ENCODE peak calls at places on chromosome 22, in eight cellular contexts. L is AML-193, A is neuronal stem cell, I is NCI-H2081, M is lower lobe of right lung, Q is tibial artery, Y is A172, B is left cardiac atrium. C is an unnamed sample.

GRCh38 chr22:43879901-43880742 is 11.7 kb downstream of the PNPLA5 start:
- DNase-seq in M (no peak), B (no peak), Y (no peak), L (no peak), I (no peak), Q (no peak), A (no peak), C (no peak)

GRCh38 chr22:19105867-19106802 is 16.1 kb downstream of the DGCR2 start:
- DNase-seq in A (no peak), M (no peak), L (peak), Q (peak), I (no peak), B (no peak), Y (no peak), C (no peak)

GRCh38 chr22:38971202-38971601 is 10.9 kb upstream of the APOBEC3B start:
- DNase-seq in Q (no peak), B (no peak), I (no peak), Y (no peak), L (no peak), M (no peak), A (no peak), C (no peak)

GRCh38 chr22:43377486-43377995 is 34.3 kb upstream of the MPPED1 start:
- DNase-seq in I (no peak), Y (no peak), B (no peak), A (no peak), Q (no peak), L (no peak), M (peak), C (no peak)

GRCh38 chr22:42368379-42369249 is 63.6 kb downstream of the NFAM1 start:
- DNase-seq in A (no peak), Y (no peak), Q (peak), I (no peak), B (no peak), M (peak), L (no peak), C (no peak)

GRCh38 chr22:27022256-27022655 is 364.9 kb downstream of the MIAT start:
- DNase-seq in B (no peak), Q (no peak), M (no peak), Y (no peak), I (no peak), L (no peak), A (no peak), C (no peak)

GRCh38 chr22:45302047-45302446 is 7.7 kb upstream of the FAM118A start:
- DNase-seq in I (no peak), Y (peak), Q (no peak), B (no peak), A (no peak), L (no peak), M (no peak), C (no peak)

GRCh38 chr22:50657925-50658324 is 14.7 kb upstream of the SHANK3 start:
- DNase-seq in Y (no peak), L (no peak), M (no peak), A (no peak), B (no peak), Q (no peak), I (no peak), C (no peak)

GRCh38 chr22:27032121-27032761 is 374.9 kb downstream of the MIAT start:
- DNase-seq in L (no peak), B (peak), Q (peak), Y (no peak), I (peak), A (no peak), M (no peak), C (no peak)

GRCh38 chr22:43777204-43777671 is 34.9 kb downstream of the EFCAB6 start:
- DNase-seq in Q (no peak), L (no peak), I (no peak), M (no peak), B (no peak), A (no peak), Y (peak), C (no peak)

GRCh38 chr22:40855104-40855959 is 1.1 kb downstream of the ST13 start:
- DNase-seq in A (no peak), Q (no peak), L (peak), B (peak), M (no peak), I (peak), Y (peak), C (no peak)

GRCh38 chr22:35591696-35592417 is 25.3 kb downstream of the MB start:
- DNase-seq in L (no peak), A (no peak), Q (no peak), I (no peak), Y (no peak), B (no peak), M (peak), C (no peak)

GRCh38 chr22:49532831-49533802 is 294.6 kb downstream of the BRD1 start:
- DNase-seq in A (no peak), M (no peak), B (no peak), L (no peak), I (peak), Q (peak), Y (no peak), C (no peak)

GRCh38 chr22:39264344-39265116 is 19.7 kb upstream of the PDGFB start:
- DNase-seq in M (peak), L (no peak), Y (no peak), B (peak), Q (peak), I (no peak), A (no peak), C (peak)

GRCh38 chr22:22207845-22208564 is 36.6 kb upstream of the VPREB1 start:
- DNase-seq in A (peak), Y (peak), I (peak), Q (no peak), M (peak), B (peak), L (peak), C (peak)

GRCh38 chr22:35476341-35476740 is 64.3 kb upstream of the RASD2 start:
- DNase-seq in B (no peak), Y (peak), Q (no peak), M (no peak), A (no peak), L (no peak), I (no peak), C (no peak)

GRCh38 chr22:38413085-38414008 is 41.7 kb downstream of the KCNJ4 start:
- DNase-seq in L (no peak), Y (no peak), A (no peak), I (no peak), Q (peak), M (peak), B (no peak), C (no peak)

GRCh38 chr22:24867327-24868022 is 61.5 kb downstream of the SGSM1 start:
- DNase-seq in A (no peak), Q (no peak), B (no peak), I (no peak), Y (no peak), M (no peak), L (no peak), C (no peak)

GRCh38 chr22:19527321-19527721 is 3.1 kb upstream of the CLDN5 start:
- DNase-seq in Y (no peak), M (no peak), B (no peak), A (no peak), L (no peak), I (no peak), Q (peak), C (no peak)

GRCh38 chr22:40484906-40485660 is 114.7 kb downstream of the SGSM3 start:
- DNase-seq in I (no peak), B (no peak), M (no peak), Y (no peak), L (no peak), A (no peak), Q (no peak), C (no peak)

GRCh38 chr22:29044657-29045176 is 16.9 kb downstream of the C22orf31 start:
- DNase-seq in M (no peak), I (no peak), Y (peak), L (no peak), B (no peak), A (no peak), Q (no peak), C (no peak)

GRCh38 chr22:50440544-50441249 is 34.1 kb downstream of the SBF1 start:
- DNase-seq in A (no peak), Q (no peak), B (peak), I (no peak), L (no peak), Y (no peak), M (peak), C (no peak)